ENCODE peak calls at places on chromosomes 4 and X, in nine cellular contexts. F is heart left ventricle; Q is CD4-positive, CD25-positive, alpha-beta regulatory T cell; O is BJ; G is AG10803; S is SK-N-SH; C is esophagus muscularis mucosa; X is astrocyte; B is NB4. W is an unnamed sample.

GRCh38 chr4:82467442-82467841 is 37.1 kb downstream of the ENOPH1 start:
- DNase-seq in F (no peak), Q (no peak), O (no peak), G (peak), S (no peak), C (no peak), X (peak), B (no peak), W (no peak)

GRCh38 chr4:57378766-57379165 is 268.6 kb upstream of the IGFBP7 start:
- DNase-seq in F (no peak), Q (no peak), O (no peak), G (peak), S (no peak), C (no peak), X (peak), B (no peak), W (no peak)

GRCh38 chrX:9789555-9789954 is 3.3 kb downstream of the SHROOM2 start:
- DNase-seq in F (no peak), Q (no peak), O (no peak), G (no peak), S (no peak), C (no peak), X (no peak), B (no peak), W (no peak)

GRCh38 chrX:106927700-106928099 is 7.5 kb downstream of the CLDN2 start:
- DNase-seq in F (no peak), Q (no peak), O (no peak), G (no peak), S (no peak), C (no peak), X (no peak), B (no peak), W (no peak)

GRCh38 chr4:1579834-1580686 is 104.1 kb downstream of the FAM53A start:
- DNase-seq in F (peak), Q (peak), O (peak), G (no peak), S (peak), C (no peak), X (peak), B (peak), W (no peak)

GRCh38 chr4:73420615-73421014 is 15.4 kb upstream of the AFP start:
- DNase-seq in F (no peak), Q (no peak), O (no peak), G (no peak), S (no peak), C (no peak), X (no peak), B (no peak), W (no peak)

GRCh38 chr4:94595880-94596483 is 144.2 kb downstream of the PDLIM5 start:
- DNase-seq in F (no peak), Q (no peak), O (no peak), G (peak), S (peak), C (no peak), X (peak), B (peak), W (peak)

GRCh38 chr4:185738038-185738552 is 73.9 kb downstream of the SORBS2 start:
- DNase-seq in F (no peak), Q (no peak), O (peak), G (peak), S (no peak), C (peak), X (peak), B (no peak), W (no peak)

GRCh38 chrX:124619710-124620109 is 273.3 kb downstream of the SH2D1A start:
- DNase-seq in F (no peak), Q (no peak), O (no peak), G (no peak), S (no peak), C (no peak), X (no peak), B (no peak), W (no peak)

GRCh38 chr4:26141916-26142638 is 178.7 kb upstream of the RBPJ start:
- DNase-seq in F (peak), Q (no peak), O (no peak), G (peak), S (no peak), C (no peak), X (no peak), B (peak), W (peak)

GRCh38 chr4:957231-957580 is 16.2 kb downstream of the DGKQ start:
- DNase-seq in F (no peak), Q (no peak), O (no peak), G (no peak), S (peak), C (no peak), X (no peak), B (no peak), W (no peak)

GRCh38 chr4:152399246-152399645 is 136.6 kb downstream of the FBXW7 start:
- DNase-seq in F (no peak), Q (no peak), O (no peak), G (no peak), S (no peak), C (no peak), X (no peak), B (peak), W (no peak)

GRCh38 chr4:5385741-5386251 is 322.6 kb downstream of the EVC2 start:
- DNase-seq in F (no peak), Q (no peak), O (no peak), G (no peak), S (no peak), C (no peak), X (no peak), B (no peak), W (no peak)

GRCh38 chr4:67892905-67893304 is 9.1 kb upstream of the TMPRSS11D start:
- DNase-seq in F (no peak), Q (no peak), O (no peak), G (no peak), S (no peak), C (no peak), X (no peak), B (no peak), W (no peak)

GRCh38 chrX:148271263-148271662 is 229.2 kb upstream of the AFF2 start:
- DNase-seq in F (no peak), Q (no peak), O (no peak), G (no peak), S (no peak), C (no peak), X (no peak), B (peak), W (no peak)

GRCh38 chr4:68736813-68737212 is 66.4 kb upstream of the UGT2B15 start:
- DNase-seq in F (no peak), Q (no peak), O (no peak), G (no peak), S (no peak), C (no peak), X (no peak), B (no peak), W (no peak)

GRCh38 chrX:96770315-96770714 is 85.7 kb downstream of the DIAPH2 start:
- DNase-seq in F (no peak), Q (no peak), O (no peak), G (peak), S (peak), C (no peak), X (no peak), B (peak), W (no peak)

GRCh38 chr4:8647094-8647570 is 54.6 kb downstream of the CPZ start:
- DNase-seq in F (peak), Q (no peak), O (no peak), G (no peak), S (no peak), C (no peak), X (no peak), B (no peak), W (no peak)

GRCh38 chrX:39528161-39528560 is 569.6 kb downstream of the BCOR start:
- DNase-seq in F (no peak), Q (no peak), O (no peak), G (no peak), S (no peak), C (no peak), X (no peak), B (no peak), W (no peak)

GRCh38 chrX:2967998-2968909 is 38.1 kb upstream of the ARSH start:
- DNase-seq in F (peak), Q (no peak), O (no peak), G (peak), S (no peak), C (no peak), X (peak), B (no peak), W (no peak)

GRCh38 chr4:25523405-25523804 is 132.2 kb upstream of the SLC34A2 start:
- DNase-seq in F (no peak), Q (no peak), O (no peak), G (no peak), S (no peak), C (no peak), X (no peak), B (no peak), W (no peak)

GRCh38 chr4:100289980-100290379 is 99.7 kb upstream of the DDIT4L start:
- DNase-seq in F (no peak), Q (no peak), O (no peak), G (peak), S (no peak), C (no peak), X (no peak), B (no peak), W (peak)

GRCh38 chr4:128461300-128462103 is 173.9 kb upstream of the PGRMC2 start:
- DNase-seq in F (no peak), Q (no peak), O (peak), G (peak), S (no peak), C (no peak), X (peak), B (peak), W (no peak)
- H3K4me3 ChIP-seq in F (no peak), Q (no peak), O (no peak), G (no peak), S (no peak), C (no peak), X (no peak), B (no peak), W (no peak)

GRCh38 chr4:104491396-104491821 is 3.3 kb downstream of the CXXC4 start:
- DNase-seq in F (no peak), Q (no peak), O (no peak), G (peak), S (peak), C (no peak), X (peak), B (peak), W (no peak)
- H3K4me3 ChIP-seq in F (peak), Q (no peak), O (peak), G (peak), S (peak), C (peak), X (peak), B (no peak), W (peak)

GRCh38 chr4:110639207-110640092 is 16.6 kb upstream of the PITX2 start:
- DNase-seq in F (no peak), Q (no peak), O (no peak), G (no peak), S (no peak), C (no peak), X (no peak), B (no peak), W (no peak)
- H3K4me3 ChIP-seq in F (no peak), Q (no peak), O (no peak), G (no peak), S (no peak), C (no peak), X (no peak), B (no peak), W (no peak)

GRCh38 chr4:146334862-146335449 is 120.6 kb downstream of the REELD1 start:
- DNase-seq in F (no peak), Q (no peak), O (no peak), G (peak), S (no peak), C (no peak), X (no peak), B (no peak), W (no peak)

GRCh38 chr4:146333895-146334262 is 119.5 kb downstream of the REELD1 start:
- DNase-seq in F (no peak), Q (no peak), O (no peak), G (no peak), S (no peak), C (no peak), X (no peak), B (no peak), W (no peak)

GRCh38 chr4:146330392-146330791 is 116.1 kb downstream of the REELD1 start:
- DNase-seq in F (no peak), Q (no peak), O (no peak), G (no peak), S (no peak), C (no peak), X (peak), B (peak), W (no peak)

GRCh38 chr4:146335763-146336412 is 121.5 kb downstream of the REELD1 start:
- DNase-seq in F (no peak), Q (no peak), O (no peak), G (no peak), S (no peak), C (no peak), X (no peak), B (no peak), W (no peak)

GRCh38 chr4:146333187-146333894 is 119.0 kb downstream of the REELD1 start:
- DNase-seq in F (no peak), Q (no peak), O (peak), G (peak), S (no peak), C (no peak), X (peak), B (peak), W (no peak)
- H3K4me3 ChIP-seq in F (no peak), Q (peak), O (peak), G (peak), S (peak), C (no peak), X (peak), B (no peak), W (no peak)

DNA sequence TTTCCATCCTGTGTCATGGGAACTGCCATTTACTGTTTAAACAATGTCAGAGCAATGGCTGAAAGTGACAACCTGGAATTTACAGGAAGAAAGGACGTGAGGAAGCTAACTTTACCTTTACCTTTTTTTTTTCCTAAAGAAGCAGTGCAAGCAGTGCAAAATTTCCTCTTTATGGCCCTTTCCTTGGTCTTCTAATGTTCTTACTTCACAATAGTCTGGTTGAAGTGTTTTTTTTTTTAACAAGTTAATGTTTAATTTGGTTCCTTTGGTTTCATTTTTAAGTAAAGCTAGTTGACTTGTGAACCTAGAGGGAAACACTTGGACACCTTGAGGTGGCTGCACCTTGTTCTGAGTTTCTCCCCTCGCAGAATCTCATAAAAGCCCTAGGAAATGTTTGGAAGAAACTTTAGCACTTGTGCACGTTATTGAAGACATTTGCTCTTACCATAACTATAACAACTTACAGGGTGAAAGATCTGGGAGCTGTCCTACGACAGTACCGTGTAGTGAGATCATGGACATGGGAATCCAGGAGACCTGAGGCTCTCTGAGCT is 1.8 kb downstream of the SGMS2 start:
- DNase-seq in F (no peak), Q (no peak), O (no peak), G (no peak), S (no peak), C (no peak), X (no peak), B (no peak), W (no peak)
- H3K4me3 ChIP-seq in F (peak), Q (no peak), O (no peak), G (peak), S (no peak), C (peak), X (peak), B (no peak), W (no peak)